ENCODE peak calls at places on chromosomes 1 and 21, in five cellular contexts. A is CD4-positive, alpha-beta T cell; D is PC-9; J is ovary; H is heart left ventricle. K is an unnamed sample.

GRCh38 chr21:8991088-8991907 is 1530.1 kb upstream of the TPTE start:
- DNase-seq in A (no peak), D (no peak), J (no peak), H (no peak), K (no peak)

GRCh38 chr1:210272666-210273065 is 40.1 kb downstream of the SERTAD4 start:
- DNase-seq in A (no peak), D (peak), J (no peak), H (no peak), K (no peak)

GRCh38 chr1:64136749-64137568 is 66.5 kb upstream of the UBE2U start:
- DNase-seq in A (peak), D (peak), J (peak), H (peak), K (peak)

GRCh38 chr1:6593810-6594209 is 8.9 kb downstream of the KLHL21 start:
- DNase-seq in A (no peak), D (no peak), J (no peak), H (no peak), K (no peak)

GRCh38 chr1:107664882-107665871 is 299.8 kb downstream of the VAV3 start:
- DNase-seq in A (no peak), D (no peak), J (no peak), H (no peak), K (no peak)

GRCh38 chr1:168079761-168080160 is 57.0 kb downstream of the GPR161 start:
- DNase-seq in A (no peak), D (no peak), J (no peak), H (no peak), K (no peak)

GRCh38 chr21:25039461-25040380 is 567.6 kb downstream of the MRPL39 start:
- DNase-seq in A (no peak), D (no peak), J (no peak), H (no peak), K (no peak)

GRCh38 chr1:52751589-52752306 is 25.5 kb downstream of the ZYG11B start:
- DNase-seq in A (no peak), D (no peak), J (peak), H (peak), K (no peak)

GRCh38 chr1:118249641-118250040 is 64.6 kb upstream of the SPAG17 start:
- DNase-seq in A (no peak), D (no peak), J (no peak), H (no peak), K (no peak)

GRCh38 chr1:68704800-68705443 is 208.0 kb upstream of the DEPDC1 start:
- DNase-seq in A (no peak), D (no peak), J (no peak), H (no peak), K (no peak)

GRCh38 chr1:85581138-85581801 is 709 bp downstream of the CCN1 start:
- DNase-seq in A (no peak), D (peak), J (peak), H (peak), K (no peak)

GRCh38 chr1:85583355-85584263 is 3.0 kb downstream of the CCN1 start:
- DNase-seq in A (no peak), D (no peak), J (no peak), H (no peak), K (no peak)

GRCh38 chr1:85582687-85583354 is 2.3 kb downstream of the CCN1 start:
- DNase-seq in A (no peak), D (no peak), J (no peak), H (no peak), K (no peak)

GRCh38 chr1:85580046-85580411 is 532 bp upstream of the CCN1 start:
- DNase-seq in A (no peak), D (no peak), J (peak), H (no peak), K (no peak)

DNA sequence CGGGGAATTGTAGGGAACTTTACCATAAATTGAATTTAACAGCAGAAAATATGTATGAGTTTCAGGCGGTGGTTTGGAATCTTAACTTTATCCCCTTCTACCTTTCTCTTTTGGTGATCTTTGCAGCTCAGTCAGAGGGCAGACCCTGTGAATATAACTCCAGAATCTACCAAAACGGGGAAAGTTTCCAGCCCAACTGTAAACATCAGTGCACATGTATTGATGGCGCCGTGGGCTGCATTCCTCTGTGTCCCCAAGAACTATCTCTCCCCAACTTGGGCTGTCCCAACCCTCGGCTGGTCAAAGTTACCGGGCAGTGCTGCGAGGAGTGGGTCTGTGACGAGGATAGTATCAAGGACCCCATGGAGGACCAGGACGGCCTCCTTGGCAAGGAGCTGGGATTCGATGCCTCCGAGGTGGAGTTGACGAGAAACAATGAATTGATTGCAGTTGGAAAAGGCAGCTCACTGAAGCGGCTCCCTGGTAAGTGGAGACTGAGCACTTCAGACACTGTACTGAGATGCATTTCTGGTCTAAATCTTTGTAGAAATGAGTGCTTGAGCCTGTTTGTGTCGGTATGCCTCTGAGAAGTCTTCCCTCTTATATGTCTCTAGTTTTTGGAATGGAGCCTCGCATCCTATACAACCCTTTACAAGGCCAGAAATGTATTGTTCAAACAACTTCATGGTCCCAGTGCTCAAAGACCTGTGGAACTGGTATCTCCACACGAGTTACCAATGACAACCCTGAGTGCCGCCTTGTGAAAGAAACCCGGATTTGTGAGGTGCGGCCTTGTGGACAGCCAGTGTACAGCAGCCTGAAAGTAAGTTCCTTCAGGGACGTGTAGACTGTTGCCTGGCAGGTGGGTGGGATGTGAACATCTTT is 1.5 kb downstream of the CCN1 start:
- DNase-seq in A (no peak), D (peak), J (no peak), H (no peak), K (no peak)
- H3K27ac ChIP-seq in A (no peak), D (peak), J (peak), H (peak), K (peak)

GRCh38 chr1:222106369-222106768 is 364.5 kb upstream of the DUSP10 start:
- DNase-seq in A (no peak), D (no peak), J (no peak), H (no peak), K (no peak)

GRCh38 chr1:222105393-222105737 is 363.5 kb upstream of the DUSP10 start:
- DNase-seq in A (no peak), D (peak), J (no peak), H (no peak), K (no peak)

GRCh38 chr1:222104097-222104496 is 362.2 kb upstream of the DUSP10 start:
- DNase-seq in A (no peak), D (no peak), J (no peak), H (no peak), K (no peak)

GRCh38 chr1:222105861-222106260 is 364.0 kb upstream of the DUSP10 start:
- DNase-seq in A (no peak), D (no peak), J (no peak), H (no peak), K (no peak)

GRCh38 chr1:222104661-222105392 is 362.9 kb upstream of the DUSP10 start:
- DNase-seq in A (no peak), D (no peak), J (no peak), H (no peak), K (no peak)
- H3K27ac ChIP-seq in A (no peak), D (no peak), J (no peak), H (no peak), K (no peak)

DNA sequence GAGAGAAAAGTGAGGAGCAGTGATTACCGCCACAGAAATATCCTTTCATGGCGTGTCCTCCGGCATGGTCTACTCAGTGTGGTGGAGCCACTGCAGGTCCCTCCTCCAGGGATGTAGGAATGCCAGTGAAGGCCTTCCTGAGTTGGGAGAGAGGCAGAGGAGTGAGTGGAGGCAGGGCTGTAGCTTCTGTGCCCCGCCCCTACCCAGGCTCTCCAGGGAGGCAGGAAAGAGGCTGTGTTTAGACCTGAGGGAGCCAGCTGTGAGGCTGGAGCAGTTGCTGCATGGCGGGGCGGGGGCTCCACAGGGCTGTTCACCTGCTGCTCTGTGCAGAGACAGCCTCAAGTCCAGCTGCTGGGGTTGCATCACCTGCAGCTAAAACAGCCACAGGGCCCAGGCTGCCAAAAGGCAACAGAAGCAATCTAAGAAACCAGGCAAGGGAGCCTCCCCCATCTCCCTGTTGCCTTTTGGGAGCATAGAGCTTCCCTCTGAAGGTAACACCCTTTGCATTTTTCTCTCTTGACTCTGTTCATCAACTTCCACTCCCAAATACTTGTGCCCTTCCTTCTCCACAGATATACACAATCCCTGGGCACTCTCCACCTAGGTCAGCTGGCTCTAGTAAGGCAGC is 801 bp upstream of the ANXA9 start:
- DNase-seq in A (no peak), D (peak), J (no peak), H (no peak), K (no peak)
- H3K27ac ChIP-seq in A (no peak), D (peak), J (no peak), H (no peak), K (no peak)

GRCh38 chr1:236799001-236799400 is 3.9 kb downstream of the MTR start:
- DNase-seq in A (no peak), D (no peak), J (no peak), H (no peak), K (no peak)

GRCh38 chr1:236795035-236795756 is at the start of gene MTR:
- DNase-seq in A (peak), D (peak), J (peak), H (peak), K (peak)

GRCh38 chr1:236795757-236796719 is 946 bp downstream of the MTR start:
- DNase-seq in A (no peak), D (no peak), J (no peak), H (no peak), K (no peak)

GRCh38 chr1:236800002-236800620 is 5.0 kb downstream of the MTR start:
- DNase-seq in A (no peak), D (no peak), J (no peak), H (no peak), K (no peak)

DNA sequence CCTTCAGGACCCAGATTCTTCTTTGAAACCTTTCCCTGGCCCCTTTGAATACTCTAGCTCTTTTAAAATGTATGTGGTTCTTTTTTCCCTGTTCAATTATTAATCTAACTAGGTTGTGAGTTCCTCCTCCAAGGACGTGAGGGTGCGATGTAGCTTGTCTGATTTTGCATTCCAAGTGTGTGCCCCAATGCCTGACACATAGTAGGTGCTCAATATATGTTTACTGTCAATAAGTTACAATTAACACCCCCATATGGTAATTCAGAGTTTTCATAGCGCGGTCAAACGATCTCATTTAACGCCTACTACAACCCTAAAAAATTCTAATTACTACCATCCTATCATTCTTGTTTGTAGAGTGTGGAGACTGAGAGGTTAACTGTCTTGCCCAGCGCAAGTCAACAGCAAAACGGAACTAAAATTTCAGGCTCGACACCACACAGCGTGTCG is 482 bp upstream of the MTR start:
- DNase-seq in A (no peak), D (no peak), J (no peak), H (no peak), K (no peak)
- H3K27ac ChIP-seq in A (peak), D (no peak), J (no peak), H (peak), K (peak)

DNA sequence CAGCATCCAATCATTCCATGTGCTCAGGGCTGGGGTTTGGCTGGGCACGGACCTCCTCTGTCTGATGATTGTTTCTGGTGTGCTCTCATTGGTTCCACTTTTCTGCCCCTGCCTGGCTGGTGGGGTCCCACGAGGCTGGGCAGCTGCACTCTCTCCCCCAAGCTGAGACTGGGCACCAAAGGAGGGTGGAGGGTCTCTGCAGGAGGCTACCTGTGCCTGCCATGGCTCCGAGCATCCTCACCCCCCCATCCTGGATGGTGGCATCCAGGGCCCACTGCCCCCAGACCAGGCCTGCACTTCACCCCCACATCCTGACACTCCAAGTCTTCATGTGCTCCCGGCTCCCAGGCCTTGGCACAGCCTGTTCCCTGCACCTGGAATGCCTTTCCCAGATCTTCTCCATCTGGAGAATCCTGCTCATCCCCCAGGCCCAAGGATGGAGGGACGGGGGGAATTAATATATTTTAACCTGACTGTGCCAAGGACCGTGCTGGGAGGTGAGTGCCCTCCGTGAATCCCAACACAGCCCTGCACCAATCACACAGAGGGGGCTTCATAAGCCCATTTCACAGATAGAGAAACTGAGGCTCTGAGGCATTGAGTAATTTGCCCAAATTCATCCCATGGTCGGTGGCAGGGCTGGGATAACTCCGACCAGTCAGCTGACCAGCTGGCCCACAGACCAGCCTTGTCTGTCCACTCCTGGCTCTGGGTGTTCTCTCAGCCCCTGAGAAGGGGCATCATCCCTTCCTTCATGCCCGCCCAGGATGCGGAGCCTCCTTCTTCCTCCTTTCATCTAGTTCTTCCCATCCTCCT is 403.4 kb downstream of the MATN1 start:
- DNase-seq in A (no peak), D (no peak), J (no peak), H (no peak), K (no peak)
- H3K27ac ChIP-seq in A (no peak), D (no peak), J (no peak), H (no peak), K (no peak)

DNA sequence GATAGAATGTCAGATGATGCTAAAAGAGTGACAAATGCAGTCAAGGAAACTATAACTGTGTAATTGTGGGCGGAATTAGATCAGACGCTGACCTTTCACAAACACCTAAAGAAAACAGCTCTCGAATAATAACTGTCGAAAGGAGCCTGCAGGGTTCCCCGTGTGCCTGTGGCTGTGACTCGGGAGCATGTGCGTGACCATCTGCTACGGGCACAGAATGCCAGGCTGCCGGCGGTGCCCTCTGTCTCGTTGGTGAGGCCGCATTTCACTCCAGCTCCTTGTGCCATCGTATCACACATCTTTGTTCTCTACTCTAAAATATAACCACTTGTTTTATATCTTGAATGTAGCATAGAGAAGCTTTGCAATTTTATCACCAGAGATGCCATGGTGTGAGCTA is 267.8 kb upstream of the FMN2 start:
- DNase-seq in A (no peak), D (no peak), J (no peak), H (no peak), K (no peak)
- H3K27ac ChIP-seq in A (no peak), D (no peak), J (no peak), H (no peak), K (no peak)

DNA sequence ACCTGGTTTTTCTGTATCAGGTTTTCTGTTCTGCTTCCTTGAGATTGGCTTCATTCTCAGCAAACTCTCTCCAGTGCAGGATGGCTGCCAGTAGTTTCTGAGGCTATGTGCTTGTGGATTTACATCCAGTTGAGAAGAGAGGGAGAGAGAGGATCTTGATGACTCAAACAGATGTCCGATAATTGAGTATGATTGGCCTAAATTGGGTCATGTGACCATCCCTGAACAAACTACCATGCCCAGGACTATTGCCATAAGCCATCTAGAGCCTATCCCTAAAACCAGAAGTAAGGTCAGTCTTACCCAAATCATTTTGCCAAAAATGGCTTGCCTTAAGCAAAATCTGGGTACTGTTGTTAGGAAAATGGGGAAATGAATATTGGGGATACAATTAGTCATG is 18.1 kb upstream of the PSMA5 start:
- DNase-seq in A (no peak), D (no peak), J (no peak), H (no peak), K (no peak)
- H3K27ac ChIP-seq in A (no peak), D (no peak), J (no peak), H (no peak), K (no peak)

K was measured in caudate nucleus.